ENCODE peak calls at places on chromosomes 12 and 14, in five cellular contexts. Z is A549, U is GM12878, Q is endothelial cell of umbilical vein, J is K562. K is an unnamed sample.

GRCh38 chr14:101564819-101565698 is 3.8 kb downstream of the DIO3 start:
- DNase-seq in Z (no peak), U (no peak), Q (no peak), J (no peak), K (no peak)

GRCh38 chr12:121748571-121749265 is 36.2 kb downstream of the TMEM120B start:
- DNase-seq in Z (peak), U (no peak), Q (peak), J (peak), K (peak)

GRCh38 chr12:122201381-122201780 is 2.1 kb upstream of the B3GNT4 start:
- DNase-seq in Z (no peak), U (no peak), Q (no peak), J (no peak), K (no peak)

GRCh38 chr14:24188251-24189058 is at the start of gene IPO4:
- DNase-seq in Z (peak), U (peak), Q (peak), J (peak), K (peak)

GRCh38 chr12:44851586-44851985 is 24.5 kb downstream of the NELL2 start:
- DNase-seq in Z (no peak), U (no peak), Q (no peak), J (no peak), K (no peak)

GRCh38 chr14:35331605-35332516 is 39.7 kb downstream of the PSMA6 start:
- DNase-seq in Z (no peak), U (no peak), Q (no peak), J (no peak), K (no peak)

GRCh38 chr12:65902504-65902903 is 78.2 kb downstream of the HMGA2 start:
- DNase-seq in Z (no peak), U (no peak), Q (no peak), J (no peak), K (peak)

GRCh38 chr14:71714225-71714624 is 218.0 kb upstream of the RGS6 start:
- DNase-seq in Z (no peak), U (no peak), Q (no peak), J (no peak), K (no peak)

GRCh38 chr12:82109243-82109642 is 248.9 kb downstream of the CCDC59 start:
- DNase-seq in Z (no peak), U (no peak), Q (no peak), J (no peak), K (no peak)

GRCh38 chr12:64992641-64993040 is 128.5 kb downstream of the WIF1 start:
- DNase-seq in Z (no peak), U (no peak), Q (no peak), J (no peak), K (no peak)

GRCh38 chr12:79959484-79959883 is 24.6 kb upstream of the PPP1R12A start:
- DNase-seq in Z (no peak), U (no peak), Q (no peak), J (no peak), K (no peak)

GRCh38 chr12:2794261-2794735 is 472 bp upstream of the FKBP4 start:
- DNase-seq in Z (no peak), U (no peak), Q (no peak), J (peak), K (no peak)

GRCh38 chr14:65588426-65589140 is 176.1 kb downstream of the FUT8 start:
- DNase-seq in Z (no peak), U (no peak), Q (no peak), J (no peak), K (no peak)

GRCh38 chr12:63206908-63207307 is 55.9 kb upstream of the AVPR1A start:
- DNase-seq in Z (no peak), U (no peak), Q (no peak), J (no peak), K (peak)

GRCh38 chr12:98656289-98657101 is 11.4 kb downstream of the APAF1 start:
- DNase-seq in Z (no peak), U (no peak), Q (peak), J (peak), K (no peak)

GRCh38 chr12:104549820-104550480 is 93.2 kb downstream of the CHST11 start:
- DNase-seq in Z (peak), U (no peak), Q (no peak), J (no peak), K (no peak)

GRCh38 chr12:49331360-49332222 is 5.4 kb downstream of the C1QL4 start:
- DNase-seq in Z (peak), U (no peak), Q (peak), J (peak), K (peak)

GRCh38 chr12:81077686-81078441 is at the start of gene ACSS3:
- DNase-seq in Z (no peak), U (no peak), Q (no peak), J (no peak), K (no peak)

GRCh38 chr12:15982471-15982870 is 71.3 kb downstream of the DERA start:
- DNase-seq in Z (peak), U (no peak), Q (peak), J (no peak), K (peak)

GRCh38 chr12:15982071-15982470 is 70.9 kb downstream of the DERA start:
- DNase-seq in Z (no peak), U (no peak), Q (no peak), J (no peak), K (peak)

GRCh38 chr12:15977999-15978398 is 66.9 kb downstream of the DERA start:
- DNase-seq in Z (no peak), U (no peak), Q (no peak), J (no peak), K (no peak)

GRCh38 chr12:15978431-15978950 is 67.4 kb downstream of the DERA start:
- DNase-seq in Z (no peak), U (no peak), Q (peak), J (no peak), K (no peak)

GRCh38 chr12:15979096-15980091 is 68.3 kb downstream of the DERA start:
- DNase-seq in Z (peak), U (no peak), Q (peak), J (peak), K (peak)
- TF ChIP-seq CTCF in Z (no peak), U (peak), Q (peak), J (peak), K (peak)

DNA sequence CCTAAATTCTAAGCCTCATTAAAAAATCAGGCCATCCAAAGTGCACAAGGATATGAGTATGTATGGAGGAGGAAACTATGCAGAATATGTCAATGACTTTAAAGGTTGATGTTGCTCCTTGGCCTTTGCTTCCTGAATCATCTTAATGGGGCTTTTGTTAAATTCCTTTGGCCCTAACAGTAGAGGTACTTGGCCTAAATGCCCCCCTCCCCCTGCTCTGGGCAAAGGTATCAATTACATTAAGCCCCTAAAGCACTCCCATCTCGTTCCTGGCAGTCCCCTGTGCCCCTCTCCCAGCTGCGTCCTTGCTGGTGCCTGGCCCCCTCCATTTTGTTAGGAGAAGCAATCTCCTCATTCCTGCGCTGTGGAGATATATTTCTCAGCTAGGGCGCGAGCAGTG is 4.8 kb downstream of the COPZ1 start:
- DNase-seq in Z (no peak), U (no peak), Q (no peak), J (no peak), K (no peak)
- H3K4me3 ChIP-seq in Z (no peak), U (no peak), Q (no peak), J (no peak), K (no peak)

GRCh38 chr12:94165152-94165551 is 16.8 kb downstream of the PLXNC1 start:
- DNase-seq in Z (no peak), U (no peak), Q (no peak), J (no peak), K (no peak)
- TF ChIP-seq MYC in Z (no peak), U (no peak), Q (no peak), J (no peak), K (no peak)

DNA sequence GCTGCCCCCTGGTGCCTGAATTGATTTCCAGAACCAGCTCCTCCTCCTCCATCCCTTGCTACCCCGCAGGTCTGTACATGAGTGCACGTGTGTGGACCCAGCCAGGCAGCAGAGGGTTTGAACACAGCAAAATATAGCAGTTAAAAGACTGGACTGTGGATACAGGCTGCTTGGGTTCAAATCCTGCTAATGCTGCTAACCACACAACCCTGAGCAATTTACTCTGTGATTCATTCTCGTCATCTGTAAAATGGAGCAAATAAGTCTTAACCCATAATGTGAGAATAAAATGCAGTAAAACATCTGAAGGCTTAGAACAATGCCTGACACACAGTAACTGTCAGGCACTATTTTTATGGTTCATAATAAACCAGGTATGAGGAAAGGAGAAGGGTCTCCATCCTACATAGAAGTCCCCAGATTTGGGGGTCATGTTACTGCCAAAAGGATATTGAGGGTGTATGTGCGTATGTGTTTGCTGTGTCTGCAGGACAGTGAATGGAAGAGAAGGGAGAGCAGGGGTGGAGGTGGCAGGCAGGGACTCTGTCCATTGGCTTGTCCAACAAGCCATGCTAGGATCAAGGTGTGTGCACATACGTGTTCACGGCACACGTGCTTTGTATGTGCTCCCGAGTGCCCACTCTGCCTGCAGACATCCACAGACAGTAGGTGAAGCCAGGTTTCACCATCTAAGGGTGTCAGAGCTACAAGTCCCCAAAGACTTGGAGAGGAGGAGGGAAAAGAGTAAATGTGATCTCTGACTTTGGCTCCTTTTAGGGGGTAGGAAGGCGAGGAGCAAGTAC is 1.5 kb upstream of the STAT6 start:
- DNase-seq in Z (no peak), U (no peak), Q (no peak), J (no peak), K (no peak)
- TF ChIP-seq CTCF in Z (peak), U (peak), Q (peak), J (peak), K (peak)

DNA sequence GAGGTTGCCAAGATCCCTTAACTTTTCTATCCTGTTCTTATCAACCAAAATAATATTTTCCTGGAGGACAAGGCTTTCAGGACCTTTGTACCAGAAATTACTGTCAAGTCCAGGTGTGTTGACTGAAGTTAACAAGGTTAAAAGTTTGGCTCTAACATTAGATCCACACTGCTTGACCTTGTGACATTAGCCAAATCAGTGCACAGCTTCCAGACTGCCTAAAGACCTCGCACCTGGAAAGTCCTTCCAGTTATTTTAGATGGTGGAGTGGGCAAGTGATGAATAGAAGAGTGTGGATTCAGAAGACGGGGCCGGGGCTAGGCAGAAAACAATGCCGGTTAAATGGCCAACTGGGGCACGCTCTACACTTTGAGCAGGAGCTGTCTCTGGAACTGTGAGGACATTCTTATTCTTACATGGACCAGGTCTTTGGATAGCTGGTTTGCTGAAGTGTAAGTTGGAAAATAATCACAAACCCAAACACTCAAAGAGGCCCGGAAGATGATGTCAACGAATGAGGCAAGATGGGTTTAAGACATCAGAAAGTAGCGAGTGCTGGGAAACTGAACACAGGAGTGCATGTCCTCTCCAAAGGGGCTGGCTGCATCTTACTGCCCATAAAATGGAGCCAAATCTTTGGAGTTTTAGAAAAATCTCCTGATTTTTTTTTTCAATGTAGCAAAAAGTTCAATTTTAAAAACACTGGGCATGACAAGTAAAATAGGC is 56.3 kb downstream of the NIN start:
- DNase-seq in Z (no peak), U (no peak), Q (no peak), J (no peak), K (no peak)
- H3K4me3 ChIP-seq in Z (no peak), U (no peak), Q (no peak), J (no peak), K (no peak)

GRCh38 chr14:51293149-51293925 is 53.3 kb downstream of the TMX1 start:
- DNase-seq in Z (no peak), U (no peak), Q (peak), J (no peak), K (no peak)
- TF ChIP-seq MYC in Z (no peak), U (no peak), Q (no peak), J (no peak), K (no peak)

K was measured in NB4.